ENCODE peak calls at places on chromosomes 1 and 21, in nine cellular contexts. T is vagina, R is pancreas, X is GM23248, U is upper lobe of right lung, F is left ventricle myocardium inferior, J is heart left ventricle, D is transverse colon, B is mesendoderm. M is an unnamed sample.

GRCh38 chr1:201253906-201254624 is 29.2 kb upstream of the PKP1 start:
- DNase-seq in T (peak; percentile 71), F (no peak), D (no peak), X (no peak), J (no peak), R (no peak), U (no peak), B (no peak), M (no peak)

GRCh38 chr1:97943354-97943753 is 22.5 kb upstream of the DPYD start:
- DNase-seq in T (no peak), R (no peak), B (no peak), U (no peak), F (no peak), X (peak; percentile 92), D (no peak), J (no peak), M (no peak)

GRCh38 chr1:33057095-33057494 is 20.4 kb upstream of the AK2 start:
- DNase-seq in T (no peak), F (no peak), R (no peak), D (no peak), X (no peak), J (no peak), B (no peak), U (no peak), M (no peak)

GRCh38 chr1:227939791-227940771 is 7.7 kb downstream of the WNT9A start:
- DNase-seq in T (no peak), D (peak; percentile 4), U (peak; percentile 59), B (no peak), X (no peak), F (no peak), J (no peak), R (peak; percentile 6), M (no peak)

GRCh38 chr1:40056519-40057309 is 16.2 kb downstream of the CAP1 start:
- DNase-seq in D (no peak), R (no peak), J (no peak), F (no peak), X (no peak), B (no peak), U (no peak), T (no peak), M (no peak)

GRCh38 chr1:33093004-33093403 is 12.1 kb downstream of the AZIN2 start:
- DNase-seq in F (no peak), T (no peak), R (no peak), J (no peak), X (no peak), D (no peak), U (no peak), B (peak; percentile 51), M (no peak)

GRCh38 chr1:56897150-56898004 is 42.8 kb downstream of the C8A start:
- DNase-seq in B (no peak), J (no peak), D (no peak), U (no peak), R (peak; percentile 22), X (no peak), T (no peak), F (no peak), M (no peak)

GRCh38 chr1:183212870-183213269 is 26.8 kb downstream of the LAMC2 start:
- DNase-seq in B (no peak), J (no peak), F (no peak), D (no peak), T (no peak), U (no peak), R (no peak), X (no peak), M (no peak)

GRCh38 chr1:93442276-93442675 is 5.6 kb upstream of the FNBP1L start:
- DNase-seq in T (no peak), B (peak; percentile 83), D (peak; percentile 85), U (no peak), F (no peak), J (no peak), R (peak; percentile 48), X (peak; percentile 84), M (no peak)

GRCh38 chr1:224769987-224770693 is 154.0 kb downstream of the CNIH3 start:
- DNase-seq in J (no peak), U (no peak), R (no peak), F (no peak), X (peak; percentile 75), D (no peak), T (peak; percentile 75), B (no peak), M (no peak)

GRCh38 chr21:25657140-25657539 is 18.1 kb downstream of the JAM2 start:
- DNase-seq in X (no peak), J (no peak), T (no peak), R (no peak), U (no peak), B (no peak), F (no peak), D (no peak), M (no peak)

GRCh38 chr21:42518216-42518615 is 4.6 kb downstream of the SLC37A1 start:
- DNase-seq in D (no peak), B (peak; percentile 47), U (no peak), F (no peak), T (no peak), R (no peak), J (no peak), X (peak; percentile 26), M (no peak)

GRCh38 chr21:26834181-26834945 is 10.8 kb downstream of the ADAMTS1 start:
- DNase-seq in D (no peak), R (no peak), T (no peak), X (peak; percentile 54), B (no peak), U (no peak), J (no peak), F (no peak), M (no peak)

GRCh38 chr1:171081220-171081993 is 9.3 kb upstream of the FMO3 start:
- DNase-seq in T (no peak), B (peak; percentile 17), D (no peak), F (no peak), U (no peak), R (no peak), X (peak; percentile 47), J (no peak), M (no peak)

GRCh38 chr21:45458281-45459170 is 53.6 kb downstream of the COL18A1 start:
- DNase-seq in B (no peak), R (no peak), D (no peak), U (no peak), F (peak; percentile 14), T (no peak), X (no peak), J (peak; percentile 27), M (no peak)

GRCh38 chr21:45456014-45456835 is 51.3 kb downstream of the COL18A1 start:
- DNase-seq in F (peak; percentile 36), U (no peak), X (no peak), J (peak; percentile 29), R (no peak), D (no peak), T (no peak), B (no peak), M (no peak)

GRCh38 chr21:45457161-45457831 is 52.3 kb downstream of the COL18A1 start:
- DNase-seq in B (no peak), X (no peak), J (peak; percentile 25), D (no peak), U (no peak), R (no peak), T (no peak), F (no peak), M (no peak)

GRCh38 chr21:45456836-45457160 is 51.8 kb downstream of the COL18A1 start:
- DNase-seq in T (no peak), F (no peak), B (no peak), X (no peak), J (no peak), U (no peak), R (no peak), D (no peak), M (no peak)

GRCh38 chr21:45457832-45458172 is 52.8 kb downstream of the COL18A1 start:
- DNase-seq in F (peak; percentile 6), B (no peak), T (no peak), R (no peak), J (peak; percentile 21), D (no peak), U (no peak), X (no peak), M (no peak)
- H3K4me1 ChIP-seq in F (peaks cover 41% of the 10 kb centered on the region), B (no peaks in the 10 kb centered on the region), T (peaks cover 46% of the 10 kb centered on the region), R (no peaks in the 10 kb centered on the region), J (peaks cover 11% of the 10 kb centered on the region), D (peaks cover 21% of the 10 kb centered on the region), U (peaks cover 4% of the 10 kb centered on the region), X (peaks cover 29% of the 10 kb centered on the region), M (no peaks in the 10 kb centered on the region)

GRCh38 chr1:4068076-4068475 is 168.0 kb upstream of the C1orf174 start:
- DNase-seq in R (no peak), D (no peak), J (no peak), U (peak; percentile 28), T (no peak), F (no peak), B (no peak), X (no peak), M (no peak)

GRCh38 chr1:4072754-4073153 is 172.7 kb upstream of the C1orf174 start:
- DNase-seq in B (no peak), D (no peak), T (no peak), X (no peak), J (no peak), U (peak; percentile 44), F (no peak), R (no peak), M (no peak)

GRCh38 chr1:4066860-4067599 is 167.0 kb upstream of the C1orf174 start:
- DNase-seq in J (no peak), R (no peak), X (no peak), U (no peak), F (no peak), T (no peak), B (no peak), D (no peak), M (no peak)

GRCh38 chr1:4075436-4076225 is 175.6 kb upstream of the C1orf174 start:
- DNase-seq in U (peak; percentile 36), F (no peak), B (no peak), T (no peak), X (no peak), J (no peak), D (no peak), R (no peak), M (no peak)

DNA sequence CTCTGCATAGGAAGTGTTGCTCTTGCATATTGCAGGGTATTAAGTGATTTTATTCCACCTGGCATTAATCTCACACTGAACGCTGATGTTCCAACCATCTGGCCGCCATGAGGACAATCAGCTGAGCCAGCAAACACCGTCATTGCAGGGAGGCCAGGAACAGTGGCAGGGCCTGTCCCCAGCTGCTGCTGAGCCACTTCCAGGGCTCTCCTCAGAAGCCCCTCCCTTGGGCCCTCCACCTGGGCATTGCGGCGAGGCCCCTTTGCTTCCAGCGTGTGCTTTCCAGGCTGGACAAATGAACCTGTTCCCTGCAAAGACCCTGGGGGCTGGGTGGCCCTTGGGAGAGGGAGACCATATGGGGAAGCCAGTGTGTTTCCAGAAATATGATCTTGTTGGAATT is 171.6 kb upstream of the C1orf174 start:
- DNase-seq in U (peak; percentile 21), T (no peak), R (no peak), F (no peak), X (no peak), B (no peak), D (no peak), J (no peak), M (no peak)
- H3K4me1 ChIP-seq in U (no peaks in the 10 kb centered on the region), T (no peaks in the 10 kb centered on the region), R (no peaks in the 10 kb centered on the region), F (no peaks in the 10 kb centered on the region), X (no peaks in the 10 kb centered on the region), B (peaks cover 2% of the 10 kb centered on the region), D (no peaks in the 10 kb centered on the region), J (no peaks in the 10 kb centered on the region), M (no peaks in the 10 kb centered on the region)

GRCh38 chr1:54234284-54234683 is 34.3 kb downstream of the MRPL37 start:
- DNase-seq in T (no peak), D (no peak), J (no peak), B (no peak), F (no peak), U (no peak), X (no peak), R (no peak), M (no peak)
- H3K4me1 ChIP-seq in T (peaks cover 8% of the 10 kb centered on the region), D (peaks cover under 1% of the 10 kb centered on the region), J (peaks cover 3% of the 10 kb centered on the region), B (no peaks in the 10 kb centered on the region), F (peaks cover 5% of the 10 kb centered on the region), U (no peaks in the 10 kb centered on the region), X (peaks cover 4% of the 10 kb centered on the region), R (no peaks in the 10 kb centered on the region), M (peaks cover 5% of the 10 kb centered on the region)

GRCh38 chr1:160652924-160653619 is 6.2 kb upstream of the SLAMF1 start:
- DNase-seq in J (no peak), F (no peak), R (no peak), B (peak; percentile 77), U (no peak), D (no peak), T (no peak), X (no peak), M (no peak)
- H3K4me1 ChIP-seq in J (no peaks in the 10 kb centered on the region), F (peaks cover 21% of the 10 kb centered on the region), R (no peaks in the 10 kb centered on the region), B (peaks cover 19% of the 10 kb centered on the region), U (peaks cover 1% of the 10 kb centered on the region), D (no peaks in the 10 kb centered on the region), T (no peaks in the 10 kb centered on the region), X (no peaks in the 10 kb centered on the region), M (peaks cover 11% of the 10 kb centered on the region)

M was measured in naive thymus-derived CD4-positive, alpha-beta T cell.